ENCODE peak calls at places on chromosome 2, in nine cellular contexts. A, F, U, I, D, L, K, Q and O are unnamed samples.
A peak's percentile ranks its signal among the peaks of the same experiment; 100 is the strongest.

GRCh38 chr2:42999391-42999811 is 207.0 kb upstream of the HAAO start:
- DNase-seq in A (no peak), F (no peak), U (no peak), I (peak; percentile 55), D (no peak), L (peak; percentile 37), K (no peak), Q (no peak), O (peak; percentile 42)

GRCh38 chr2:11264007-11264406 is 80.4 kb downstream of the ROCK2 start:
- DNase-seq in A (no peak), F (no peak), U (no peak), I (no peak), D (no peak), L (no peak), K (no peak), Q (no peak), O (no peak)

GRCh38 chr2:72527424-72527823 is 298.4 kb downstream of the EXOC6B start:
- DNase-seq in A (no peak), F (no peak), U (no peak), I (no peak), D (no peak), L (no peak), K (no peak), Q (no peak), O (no peak)

GRCh38 chr2:55150834-55151233 is 81.3 kb downstream of the CLHC1 start:
- DNase-seq in A (no peak), F (no peak), U (no peak), I (no peak), D (no peak), L (peak; percentile 10), K (no peak), Q (no peak), O (no peak)

GRCh38 chr2:219625179-219625578 is 2.3 kb upstream of the SLC4A3 start:
- DNase-seq in A (no peak), F (no peak), U (no peak), I (no peak), D (no peak), L (no peak), K (no peak), Q (no peak), O (no peak)

GRCh38 chr2:126889501-126890135 is 9.1 kb upstream of the TEX51 start:
- DNase-seq in A (no peak), F (no peak), U (no peak), I (no peak), D (no peak), L (peak; percentile 38), K (no peak), Q (no peak), O (peak; percentile 42)

GRCh38 chr2:170747921-170748320 is 22.3 kb upstream of the ERICH2 start:
- DNase-seq in A (no peak), F (no peak), U (no peak), I (no peak), D (no peak), L (no peak), K (peak; percentile 90), Q (no peak), O (no peak)

GRCh38 chr2:34549710-34550345 is 950.7 kb upstream of the FAM98A start:
- DNase-seq in A (no peak), F (no peak), U (no peak), I (no peak), D (no peak), L (no peak), K (no peak), Q (no peak), O (no peak)

GRCh38 chr2:225842939-225843338 is 443.4 kb downstream of the NYAP2 start:
- DNase-seq in A (no peak), F (no peak), U (no peak), I (no peak), D (no peak), L (no peak), K (peak; percentile 29), Q (no peak), O (no peak)

GRCh38 chr2:74387346-74387745 is 7.2 kb upstream of the DCTN1 start:
- DNase-seq in A (no peak), F (no peak), U (no peak), I (no peak), D (no peak), L (no peak), K (peak; percentile 57), Q (no peak), O (no peak)

GRCh38 chr2:17649026-17649425 is 104.6 kb downstream of the SMC6 start:
- DNase-seq in A (no peak), F (no peak), U (no peak), I (no peak), D (no peak), L (no peak), K (no peak), Q (no peak), O (no peak)

GRCh38 chr2:74533464-74533863 is 3.7 kb downstream of the HTRA2 start:
- DNase-seq in A (no peak), F (no peak), U (no peak), I (no peak), D (no peak), L (no peak), K (no peak), Q (no peak), O (no peak)

GRCh38 chr2:171225302-171225980 is 64.7 kb upstream of the TLK1 start:
- DNase-seq in A (no peak), F (peak; percentile 8), U (no peak), I (no peak), D (no peak), L (no peak), K (peak; percentile 95), Q (no peak), O (no peak)

GRCh38 chr2:31004252-31004651 is 134.0 kb downstream of the GALNT14 start:
- DNase-seq in A (no peak), F (no peak), U (no peak), I (no peak), D (no peak), L (no peak), K (no peak), Q (no peak), O (no peak)

GRCh38 chr2:9770308-9771100 is 72.8 kb upstream of the TAF1B start:
- DNase-seq in A (peak; percentile 82), F (peak; percentile 65), U (peak; percentile 67), I (peak; percentile 70), D (peak; percentile 78), L (peak; percentile 95), K (peak; percentile 69), Q (peak; percentile 74), O (peak; percentile 74)

GRCh38 chr2:74724496-74724895 is 70.4 kb downstream of the SEMA4F start:
- DNase-seq in A (no peak), F (no peak), U (no peak), I (no peak), D (no peak), L (no peak), K (no peak), Q (no peak), O (no peak)

GRCh38 chr2:221567809-221568208 is 4.3 kb downstream of the EPHA4 start:
- DNase-seq in A (no peak), F (no peak), U (no peak), I (no peak), D (no peak), L (no peak), K (peak; percentile 6), Q (no peak), O (no peak)

GRCh38 chr2:208097801-208098200 is 26.5 kb downstream of the CRYGD start:
- DNase-seq in A (no peak), F (no peak), U (no peak), I (no peak), D (no peak), L (no peak), K (peak; percentile 50), Q (no peak), O (no peak)

DNA sequence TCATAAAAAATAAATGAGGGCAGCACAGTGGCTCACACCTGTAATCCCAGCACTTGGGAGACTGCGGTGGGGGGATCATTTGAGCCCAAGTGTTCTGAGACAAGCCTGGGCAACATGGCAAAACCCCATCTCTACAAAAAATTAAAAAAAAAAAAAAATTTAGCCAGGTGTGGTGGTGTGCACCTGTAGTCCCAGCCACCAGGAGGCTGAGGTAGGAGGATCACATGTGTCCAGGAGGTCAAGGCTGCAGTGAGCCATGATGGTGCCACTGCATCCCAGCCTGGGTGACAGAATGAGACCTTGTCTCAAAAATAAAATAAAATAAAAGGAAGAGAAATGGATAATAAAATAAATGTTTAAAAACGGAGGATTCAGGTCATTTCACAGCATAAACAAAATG is 113.5 kb downstream of the ATAD2B start:
- DNase-seq in A (no peak), F (no peak), U (no peak), I (no peak), D (no peak), L (no peak), K (no peak), Q (no peak), O (no peak)
- TF ChIP-seq CTCF in A (no peak), F (no peak), U (no peak), I (no peak), D (no peak), L (peak; percentile 51), K (no peak), Q (no peak), O (no peak)

DNA sequence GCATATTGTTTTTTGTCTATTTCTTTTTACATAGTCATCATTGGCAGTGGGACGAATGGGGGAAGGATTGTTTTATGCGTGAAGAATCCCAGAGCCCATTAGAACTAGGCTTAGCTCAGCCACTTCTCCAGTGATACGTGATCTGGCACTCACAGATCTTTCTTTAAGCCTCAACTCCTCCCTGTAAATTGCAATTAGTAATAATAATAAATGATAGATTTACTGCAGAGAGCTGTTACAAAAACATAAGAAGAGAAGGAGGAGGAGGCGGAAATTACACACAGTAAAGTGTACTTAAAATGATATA is 629.3 kb downstream of the NRXN1 start:
- DNase-seq in A (no peak), F (no peak), U (no peak), I (no peak), D (no peak), L (no peak), K (no peak), Q (no peak), O (no peak)
- TF ChIP-seq CTCF in A (no peak), F (no peak), U (no peak), I (no peak), D (no peak), L (no peak), K (no peak), Q (no peak), O (no peak)

DNA sequence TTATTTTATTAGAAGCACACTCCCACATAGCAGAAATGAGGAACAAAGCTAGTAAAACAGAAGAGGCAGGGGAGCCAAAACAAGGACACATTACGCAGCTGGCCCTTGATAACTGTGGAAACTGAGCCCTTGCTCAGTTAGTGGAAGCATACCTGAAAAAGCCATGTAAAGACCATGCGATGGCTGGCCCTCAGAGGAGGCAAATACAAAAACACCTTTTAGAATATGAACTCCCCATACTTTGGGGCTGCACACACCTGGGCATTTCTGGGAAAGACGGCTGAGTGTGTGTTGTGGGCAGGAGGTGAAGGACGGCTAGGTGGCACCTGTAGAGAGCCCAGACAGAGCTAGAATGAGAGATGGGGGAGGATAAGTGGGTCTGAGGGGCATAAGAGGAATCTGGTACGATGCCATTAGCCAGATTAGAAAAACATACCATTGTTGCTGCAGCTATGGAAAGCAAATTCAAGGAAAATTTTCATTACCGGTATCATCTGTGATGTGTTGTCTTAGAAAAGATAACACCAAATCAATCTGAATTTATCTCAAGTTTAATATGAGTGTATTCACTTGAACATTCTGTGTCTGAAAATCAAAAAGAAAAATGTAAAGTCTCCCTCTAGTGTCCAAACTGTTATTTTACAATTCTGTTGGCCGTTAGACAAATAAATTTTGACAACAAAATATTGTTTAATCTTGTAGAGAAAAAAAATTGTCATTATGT is 45.2 kb upstream of the SULT1C3 start:
- DNase-seq in A (no peak), F (no peak), U (no peak), I (no peak), D (peak; percentile 12), L (no peak), K (no peak), Q (no peak), O (no peak)
- TF ChIP-seq CTCF in A (peak; percentile 29), F (no peak), U (peak; percentile 46), I (no peak), D (peak; percentile 49), L (peak; percentile 64), K (no peak), Q (peak; percentile 57), O (peak; percentile 20)

GRCh38 chr2:145854039-145854755 is 1334.3 kb upstream of the ZEB2 start:
- DNase-seq in A (no peak), F (no peak), U (no peak), I (no peak), D (no peak), L (no peak), K (no peak), Q (no peak), O (no peak)
- TF ChIP-seq CTCF in A (no peak), F (no peak), U (no peak), I (no peak), D (no peak), L (no peak), K (no peak), Q (no peak), O (no peak)